ENCODE peak calls at places on chromosomes 3 and 15, in six cellular contexts. K, T, M, U, F and W are unnamed samples.

GRCh38 chr3:115885621-115886020 is 262.3 kb downstream of the GAP43 start:
- DNase-seq in T (no peak), F (no peak), M (no peak), K (peak; percentile 36), U (no peak), W (no peak)

GRCh38 chr3:21729888-21730459 is 21.0 kb downstream of the ZNF385D start:
- DNase-seq in F (no peak), T (no peak), U (no peak), M (no peak), K (no peak), W (no peak)

GRCh38 chr15:40957041-40957555 is 3.8 kb downstream of the CHAC1 start:
- DNase-seq in K (no peak), F (no peak), U (no peak), M (no peak), T (no peak), W (no peak)

GRCh38 chr3:21170964-21171363 is 580.0 kb downstream of the ZNF385D start:
- DNase-seq in K (peak; percentile 64), F (no peak), T (peak; percentile 26), U (no peak), M (no peak), W (no peak)

GRCh38 chr3:12193485-12194165 is 34.9 kb upstream of the TIMP4 start:
- DNase-seq in K (no peak), M (no peak), T (no peak), U (peak; percentile 76), F (peak; percentile 69), W (no peak)

GRCh38 chr3:82672966-82673365 is 911.5 kb upstream of the GBE1 start:
- DNase-seq in K (no peak), T (no peak), F (no peak), U (no peak), M (no peak), W (no peak)

GRCh38 chr3:183980408-183980807 is 37.3 kb downstream of the ABCC5 start:
- DNase-seq in U (no peak), F (peak; percentile 55), M (no peak), K (no peak), T (no peak), W (no peak)

GRCh38 chr3:142642956-142643355 is 46.8 kb downstream of the PLS1 start:
- DNase-seq in K (no peak), U (no peak), F (no peak), M (no peak), T (no peak), W (no peak)

GRCh38 chr15:71079208-71080044 is 35.8 kb upstream of the THSD4 start:
- DNase-seq in K (no peak), U (peak; percentile 74), F (peak; percentile 49), M (no peak), T (no peak), W (no peak)

GRCh38 chr3:16200411-16200810 is 25.9 kb downstream of the GALNT15 start:
- DNase-seq in T (no peak), M (no peak), U (no peak), K (no peak), F (no peak), W (no peak)

DNA sequence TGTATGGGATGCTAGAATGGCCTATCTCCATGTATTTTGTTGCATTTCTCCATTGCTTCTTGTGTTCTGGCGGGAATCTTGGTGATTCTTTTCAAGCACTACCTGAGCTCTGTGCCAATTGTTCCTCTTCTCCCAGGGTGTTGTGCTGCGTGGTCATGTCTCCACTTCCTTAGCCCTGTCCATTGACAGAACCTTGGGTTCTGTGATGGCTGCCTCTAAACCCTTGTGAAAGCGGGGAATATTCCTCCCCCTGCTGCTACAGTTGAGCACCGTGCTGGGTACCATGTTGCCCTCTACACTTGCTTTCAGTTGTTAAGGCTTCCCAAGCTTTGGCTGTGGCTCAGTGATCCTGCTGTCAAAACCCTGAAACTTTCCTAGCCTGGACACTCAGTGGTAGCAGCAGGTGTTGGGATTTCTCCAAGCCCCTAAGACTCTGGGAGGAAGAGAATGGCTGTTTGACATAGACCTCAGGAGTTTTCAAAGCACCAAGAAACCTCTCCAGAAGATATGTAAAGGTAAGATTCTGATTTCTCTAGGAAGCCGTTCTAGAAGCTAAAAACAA is 69.5 kb downstream of the MBNL1 start:
- DNase-seq in F (no peak), K (no peak), U (no peak), M (no peak), T (no peak), W (no peak)
- H3K27ac ChIP-seq in F (no peak overlapping the region), K (no peak overlapping the region), U (no peak overlapping the region), M (no peak overlapping the region), T (no peak overlapping the region), W (no peak overlapping the region)

GRCh38 chr3:68953781-68954444 is 21.6 kb upstream of the TAFA4 start:
- DNase-seq in T (peak; percentile 64), K (no peak), U (no peak), M (no peak), F (no peak), W (no peak)

GRCh38 chr3:68957895-68958294 is 25.5 kb upstream of the TAFA4 start:
- DNase-seq in K (no peak), F (no peak), U (no peak), T (no peak), M (no peak), W (no peak)

GRCh38 chr3:68964694-68965093 is 32.3 kb upstream of the TAFA4 start:
- DNase-seq in F (no peak), U (no peak), K (no peak), T (no peak), M (no peak), W (no peak)

DNA sequence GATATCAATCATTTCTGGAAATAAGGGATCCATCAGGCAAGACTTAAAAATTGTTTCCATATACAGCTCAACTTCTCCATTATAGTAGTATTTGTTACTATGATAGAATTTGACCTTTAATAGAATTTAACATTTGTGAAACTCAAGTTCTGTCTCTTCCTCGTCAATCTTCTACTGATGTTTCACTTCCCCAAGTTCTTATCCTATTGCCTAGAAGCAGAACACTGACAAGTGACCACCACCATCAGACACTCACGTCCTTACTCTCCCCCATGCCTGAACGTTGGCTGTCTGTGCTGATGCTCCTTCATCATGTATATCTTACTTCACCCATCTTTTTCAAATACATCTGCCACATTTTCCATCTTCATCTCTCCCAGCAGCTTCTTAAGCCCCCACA is 26.6 kb upstream of the TAFA4 start:
- DNase-seq in U (no peak), M (no peak), T (no peak), F (no peak), K (no peak), W (no peak)
- H3K27me3 ChIP-seq in U (no peaks in the 10 kb centered on the region), M (no peaks in the 10 kb centered on the region), T (no peaks in the 10 kb centered on the region), F (no peaks in the 10 kb centered on the region), K (no peaks in the 10 kb centered on the region), W (peaks cover 15% of the 10 kb centered on the region)

DNA sequence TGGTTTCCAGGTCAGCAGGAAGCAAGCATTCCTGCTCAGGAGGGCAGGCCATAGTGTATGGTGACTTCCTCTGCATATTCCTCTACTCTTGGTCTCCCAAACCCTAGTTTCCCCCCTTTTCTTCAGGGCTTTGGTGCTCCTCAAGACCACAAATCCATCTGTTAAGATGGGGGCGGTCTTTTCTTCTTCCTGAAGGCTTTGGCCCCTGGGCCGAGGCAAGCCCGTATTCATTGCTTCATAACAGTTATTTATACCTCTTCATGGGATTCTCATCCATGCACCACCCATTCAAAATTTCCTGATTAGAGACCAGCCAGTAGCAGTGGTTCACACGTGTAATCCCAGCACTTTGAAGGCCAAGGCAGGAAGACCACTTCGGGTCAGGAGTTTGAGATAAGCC is 62.1 kb upstream of the IL12A start:
- DNase-seq in F (no peak), K (no peak), T (no peak), M (no peak), U (no peak), W (no peak)
- H3K27ac ChIP-seq in F (no peak overlapping the region), K (no peak overlapping the region), T (no peak overlapping the region), M (no peak overlapping the region), U (no peak overlapping the region), W (no peak overlapping the region)

DNA sequence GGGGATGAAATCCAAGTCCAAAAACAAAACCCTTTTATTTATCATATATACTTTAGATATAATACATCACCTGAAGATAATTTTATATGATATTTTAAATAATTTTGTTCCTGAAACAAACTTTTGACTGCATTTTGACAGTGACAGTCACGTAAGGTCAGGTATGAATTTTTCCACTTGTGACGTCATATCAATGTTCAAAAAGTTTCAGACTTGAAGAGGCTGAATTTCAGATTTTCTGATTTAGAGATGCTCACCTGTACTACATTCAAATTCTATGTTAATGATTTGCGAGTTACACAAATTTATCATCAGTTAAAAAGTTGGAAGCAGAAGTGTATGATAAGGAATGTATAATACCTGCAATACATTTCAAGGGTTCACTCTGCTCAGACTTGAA is 136.1 kb upstream of the EPHA6 start:
- DNase-seq in M (no peak), T (no peak), U (no peak), F (no peak), K (no peak), W (no peak)
- H3K27me3 ChIP-seq in M (no peaks in the 10 kb centered on the region), T (peaks cover 5% of the 10 kb centered on the region), U (no peaks in the 10 kb centered on the region), F (no peaks in the 10 kb centered on the region), K (no peaks in the 10 kb centered on the region), W (no peaks in the 10 kb centered on the region)

GRCh38 chr3:48413611-48414010 is 16.3 kb downstream of the PLXNB1 start:
- DNase-seq in T (no peak), K (no peak), U (no peak), F (no peak), M (no peak), W (no peak)

GRCh38 chr3:48411606-48412374 is 18.1 kb downstream of the PLXNB1 start:
- DNase-seq in U (no peak), F (no peak), M (no peak), T (no peak), K (no peak), W (no peak)

GRCh38 chr3:48413086-48413485 is 16.8 kb downstream of the PLXNB1 start:
- DNase-seq in T (no peak), K (no peak), M (no peak), U (no peak), F (no peak), W (no peak)

GRCh38 chr3:48411041-48411588 is 18.8 kb downstream of the PLXNB1 start:
- DNase-seq in T (peak; percentile 3), U (no peak), K (no peak), M (no peak), F (no peak), W (peak; percentile 3)

DNA sequence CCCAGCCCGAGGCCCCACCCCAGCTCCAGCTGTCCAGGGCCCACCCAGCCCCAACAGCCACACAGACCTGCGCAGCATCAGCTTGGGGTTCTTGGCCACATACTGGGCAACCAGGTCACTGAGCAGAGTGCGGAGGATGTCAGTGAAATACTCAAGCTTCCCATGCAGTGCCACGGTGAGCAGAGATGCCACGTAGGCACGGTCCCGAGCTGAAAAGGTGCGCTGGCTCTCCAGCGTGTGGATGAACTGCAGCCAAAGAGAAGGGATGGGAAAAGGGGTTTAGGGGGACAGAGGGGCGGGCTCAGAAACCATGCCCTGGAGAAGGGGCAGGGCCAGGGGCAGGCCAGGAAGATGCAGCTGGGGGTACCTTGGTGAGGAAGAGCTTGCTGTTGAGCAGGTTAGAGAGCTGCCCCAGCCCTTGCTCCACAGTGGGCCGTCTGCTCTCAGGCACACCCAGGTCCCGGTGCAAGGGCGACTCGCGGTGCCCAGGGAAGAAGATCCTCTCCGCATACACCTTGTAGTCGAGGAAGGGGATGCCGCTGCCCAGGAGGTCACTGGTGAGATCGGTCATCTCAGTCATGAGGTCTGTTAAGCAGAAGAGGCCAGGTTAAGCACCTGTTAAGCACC is 17.4 kb downstream of the PLXNB1 start:
- DNase-seq in T (no peak), M (no peak), K (no peak), U (no peak), F (no peak), W (no peak)
- H3K27ac ChIP-seq in T (no peak overlapping the region), M (no peak overlapping the region), K (no peak overlapping the region), U (no peak overlapping the region), F (no peak overlapping the region), W (no peak overlapping the region)

GRCh38 chr15:63901912-63902670 is 68.3 kb upstream of the HERC1 start:
- DNase-seq in F (no peak), T (no peak), K (no peak), M (no peak), U (no peak), W (no peak)
- H3K27me3 ChIP-seq in F (no peaks in the 10 kb centered on the region), T (no peaks in the 10 kb centered on the region), K (no peaks in the 10 kb centered on the region), M (no peaks in the 10 kb centered on the region), U (no peaks in the 10 kb centered on the region), W (no peaks in the 10 kb centered on the region)

GRCh38 chr15:68487087-68487843 is 55.3 kb upstream of the ITGA11 start:
- DNase-seq in F (no peak), T (no peak), U (no peak), K (no peak), M (no peak), W (no peak)
- H3K27ac ChIP-seq in F (no peak overlapping the region), T (no peak overlapping the region), U (no peak overlapping the region), K (no peak overlapping the region), M (no peak overlapping the region), W (no peak overlapping the region)